ENCODE peak calls at places on chromosome 20, in six cellular contexts. Y, I, F, V, X and B are unnamed samples.

GRCh38 chr20:46683068-46683477 is 6.2 kb downstream of the TP53RK start:
- DNase-seq in Y (no peak), I (peak; percentile 25), F (no peak), V (no peak), X (no peak), B (no peak)

GRCh38 chr20:47785900-47786762 is 850 bp upstream of the SULF2 start:
- DNase-seq in Y (peak; percentile 82), I (peak; percentile 48), F (peak; percentile 71), V (peak; percentile 80), X (no peak), B (peak; percentile 64)

GRCh38 chr20:56316051-56316450 is 42.7 kb upstream of the FAM210B start:
- DNase-seq in Y (no peak), I (no peak), F (no peak), V (no peak), X (no peak), B (no peak)

GRCh38 chr20:63895202-63895885 is 418 bp downstream of the DNAJC5 start:
- DNase-seq in Y (no peak), I (no peak), F (no peak), V (no peak), X (no peak), B (no peak)

GRCh38 chr20:44025756-44026155 is 111.1 kb downstream of the TOX2 start:
- DNase-seq in Y (no peak), I (no peak), F (no peak), V (no peak), X (no peak), B (no peak)

GRCh38 chr20:16459019-16459700 is 114.1 kb downstream of the KIF16B start:
- DNase-seq in Y (no peak), I (peak; percentile 11), F (peak; percentile 85), V (peak; percentile 10), X (no peak), B (no peak)

GRCh38 chr20:17735959-17736621 is 36.3 kb downstream of the BANF2 start:
- DNase-seq in Y (no peak), I (no peak), F (peak; percentile 26), V (no peak), X (no peak), B (no peak)

GRCh38 chr20:2688041-2688591 is 4.5 kb upstream of the EBF4 start:
- DNase-seq in Y (no peak), I (peak; percentile 62), F (peak; percentile 29), V (no peak), X (no peak), B (peak; percentile 75)

GRCh38 chr20:1205802-1206201 is 2.5 kb downstream of the C20orf202 start:
- DNase-seq in Y (no peak), I (no peak), F (no peak), V (no peak), X (no peak), B (no peak)

GRCh38 chr20:50805349-50805684 is 10.5 kb downstream of the BCAS4 start:
- DNase-seq in Y (no peak), I (no peak), F (no peak), V (no peak), X (no peak), B (no peak)

GRCh38 chr20:46587986-46588385 is 37.5 kb upstream of the OCSTAMP start:
- DNase-seq in Y (no peak), I (no peak), F (no peak), V (no peak), X (no peak), B (no peak)

GRCh38 chr20:37775200-37775599 is 81.4 kb downstream of the CTNNBL1 start:
- DNase-seq in Y (no peak), I (no peak), F (peak; percentile 34), V (no peak), X (no peak), B (no peak)

GRCh38 chr20:53529658-53530057 is 64.0 kb downstream of the ZNF217 start:
- DNase-seq in Y (no peak), I (no peak), F (no peak), V (no peak), X (no peak), B (no peak)

GRCh38 chr20:40532103-40532502 is 156.9 kb downstream of the MAFB start:
- DNase-seq in Y (peak; percentile 31), I (peak; percentile 13), F (no peak), V (no peak), X (no peak), B (peak; percentile 11)

GRCh38 chr20:63117151-63117550 is 98.8 kb downstream of the YTHDF1 start:
- DNase-seq in Y (no peak), I (no peak), F (no peak), V (no peak), X (no peak), B (no peak)

GRCh38 chr20:20143646-20144045 is 91.3 kb downstream of the CFAP61 start:
- DNase-seq in Y (no peak), I (no peak), F (no peak), V (no peak), X (no peak), B (no peak)

GRCh38 chr20:32437391-32438074 is 79.4 kb downstream of the ASXL1 start:
- DNase-seq in Y (peak; percentile 77), I (no peak), F (no peak), V (peak; percentile 38), X (no peak), B (no peak)

GRCh38 chr20:45318948-45319347 is 10.8 kb upstream of the MATN4 start:
- DNase-seq in Y (no peak), I (no peak), F (no peak), V (no peak), X (no peak), B (no peak)

GRCh38 chr20:44092551-44093248 is 94.3 kb downstream of the JPH2 start:
- DNase-seq in Y (peak; percentile 27), I (no peak), F (peak; percentile 49), V (no peak), X (no peak), B (no peak)

GRCh38 chr20:36334281-36335075 is 28.3 kb downstream of the DLGAP4 start:
- DNase-seq in Y (no peak), I (no peak), F (no peak), V (no peak), X (no peak), B (no peak)

GRCh38 chr20:61950631-61951010 is 115.1 kb downstream of the TAF4 start:
- DNase-seq in Y (no peak), I (no peak), F (no peak), V (no peak), X (no peak), B (no peak)

GRCh38 chr20:63101781-63102719 is 95.3 kb upstream of the BHLHE23 start:
- DNase-seq in Y (no peak), I (no peak), F (peak; percentile 24), V (no peak), X (no peak), B (peak; percentile 46)

DNA sequence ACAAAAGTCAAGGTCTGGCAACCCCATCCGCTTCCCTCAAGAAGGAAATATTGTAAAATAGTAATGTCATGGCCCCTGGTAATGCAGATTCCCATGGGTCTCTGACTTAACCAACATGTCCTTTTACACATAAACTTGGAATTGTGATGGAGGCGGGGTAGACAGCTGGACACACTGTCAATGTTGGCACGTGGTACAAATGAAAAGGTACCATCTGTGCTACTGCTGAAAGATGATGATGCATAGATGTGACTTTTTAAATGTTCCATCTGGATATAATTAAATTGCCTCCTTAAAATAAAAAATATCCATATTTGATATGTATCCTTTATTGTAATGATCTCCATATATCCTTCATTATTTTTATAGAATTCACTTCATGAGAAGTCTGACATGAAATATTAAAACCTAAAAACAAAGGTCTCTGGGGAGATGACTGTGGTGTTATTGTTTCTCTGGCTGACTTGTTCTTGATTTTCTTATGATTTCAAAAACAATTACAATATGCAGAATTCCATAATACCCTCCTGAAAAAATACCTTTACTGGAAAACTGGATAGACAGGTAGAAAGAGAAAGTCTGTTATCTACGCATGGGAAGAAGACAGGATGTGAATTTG is 104.5 kb downstream of the MKKS start:
- DNase-seq in Y (no peak), I (no peak), F (no peak), V (no peak), X (no peak), B (no peak)
- TF ChIP-seq BHLHE40 in Y (no peak), I (no peak), F (no peak), V (no peak), X (no peak), B (no peak)

DNA sequence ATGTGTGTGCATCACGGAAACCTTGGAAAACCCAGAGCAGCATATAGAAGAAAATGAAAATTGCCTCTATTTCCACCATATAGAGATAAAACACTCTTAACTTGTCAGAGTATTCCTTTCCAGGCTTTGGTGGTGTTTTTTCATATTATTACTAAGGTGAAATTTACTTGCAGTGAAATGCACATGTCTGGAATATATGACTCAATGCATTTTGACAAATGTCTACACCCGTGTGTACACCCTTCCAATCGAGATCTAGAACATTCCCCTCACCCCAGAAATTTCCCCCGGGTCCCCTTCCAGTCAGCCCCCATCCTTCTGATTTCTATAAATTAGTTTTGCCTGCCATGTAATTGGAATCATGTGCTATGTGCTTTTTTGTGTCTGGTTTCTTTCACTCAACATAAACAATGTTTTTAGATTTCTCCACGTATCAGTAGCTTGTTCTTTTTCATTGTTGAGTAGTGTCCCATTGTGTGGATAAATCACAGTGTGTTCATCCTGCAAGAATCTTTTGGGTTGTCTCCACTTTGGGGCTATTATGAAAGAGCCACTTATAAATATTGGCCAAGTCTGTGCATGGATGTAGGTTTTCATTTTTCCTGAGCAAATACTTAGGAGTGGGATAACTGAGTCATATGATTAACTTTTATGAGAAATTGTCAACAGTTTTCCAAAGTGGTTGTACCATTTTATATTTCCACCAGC is 19.9 kb upstream of the PREX1 start:
- DNase-seq in Y (no peak), I (no peak), F (no peak), V (no peak), X (no peak), B (no peak)
- TF ChIP-seq BHLHE40 in Y (no peak), I (no peak), F (no peak), V (no peak), X (no peak), B (no peak)

DNA sequence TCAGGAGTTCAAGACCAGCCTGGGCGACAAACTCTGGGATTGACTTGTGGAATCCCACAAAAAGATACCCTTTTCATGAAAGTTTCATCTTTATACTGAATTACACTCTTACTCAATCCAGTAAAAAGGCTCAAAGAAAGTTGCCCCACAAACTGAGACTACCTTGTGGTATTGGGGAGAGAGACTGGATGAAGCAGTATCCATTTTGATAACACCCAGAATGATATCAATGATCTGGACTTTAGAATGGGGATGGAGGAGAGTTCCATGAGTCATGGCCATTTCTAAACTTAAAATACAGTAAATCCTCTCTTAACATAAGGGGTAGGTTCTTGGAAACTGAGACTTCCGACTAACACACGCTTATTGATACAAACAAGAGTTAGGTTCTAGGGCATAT is 4.7 kb downstream of the STAU1 start:
- DNase-seq in Y (no peak), I (peak; percentile 35), F (no peak), V (no peak), X (no peak), B (no peak)
- TF ChIP-seq BHLHE40 in Y (no peak), I (no peak), F (no peak), V (no peak), X (no peak), B (no peak)

GRCh38 chr20:3778976-3779375 is 2.3 kb downstream of the SPEF1 start:
- DNase-seq in Y (no peak), I (no peak), F (no peak), V (no peak), X (no peak), B (no peak)

GRCh38 chr20:3777381-3777725 is 3.9 kb downstream of the SPEF1 start:
- DNase-seq in Y (no peak), I (no peak), F (no peak), V (no peak), X (no peak), B (no peak)

GRCh38 chr20:3775457-3775856 is 5.8 kb downstream of the SPEF1 start:
- DNase-seq in Y (no peak), I (no peak), F (no peak), V (no peak), X (no peak), B (no peak)

GRCh38 chr20:3781153-3781910 is at the start of gene SPEF1:
- DNase-seq in Y (peak; percentile 98), I (peak; percentile 89), F (peak; percentile 92), V (peak; percentile 100), X (peak; percentile 33), B (peak; percentile 90)

GRCh38 chr20:3777726-3778629 is 3.3 kb downstream of the SPEF1 start:
- DNase-seq in Y (no peak), I (no peak), F (no peak), V (peak; percentile 95), X (no peak), B (no peak)
- TF ChIP-seq BHLHE40 in Y (no peak), I (no peak), F (no peak), V (no peak), X (no peak), B (no peak)